ENCODE peak calls at places on chromosome 13, in four cellular contexts. One of them, this sample, is unnamed. For H3K4me1, the result is how much of the 10 kb centered on the place peaks cover.

GRCh38 chr13:44783987-44784734 is 205.1 kb downstream of the NUFIP1 start:
- DNase-seq in right lobe of liver: no peak
- DNase-seq in upper lobe of right lung: no peak
- DNase-seq in hepatocyte: no peak
- DNase-seq in this sample: no peak

GRCh38 chr13:33353210-33353609 is 67.7 kb upstream of the STARD13 start:
- DNase-seq in hepatocyte: no peak
- DNase-seq in upper lobe of right lung: peak
- DNase-seq in right lobe of liver: peak
- DNase-seq in this sample: peak

GRCh38 chr13:24220086-24220703 is 59.7 kb downstream of the SPATA13 start:
- DNase-seq in hepatocyte: peak
- DNase-seq in upper lobe of right lung: no peak
- DNase-seq in right lobe of liver: no peak
- DNase-seq in this sample: no peak

GRCh38 chr13:71772376-71772775 is 94.6 kb downstream of the DACH1 start:
- DNase-seq in right lobe of liver: no peak
- DNase-seq in hepatocyte: no peak
- DNase-seq in upper lobe of right lung: no peak
- DNase-seq in this sample: no peak

GRCh38 chr13:67438465-67438864 is 208.3 kb upstream of the PCDH9 start:
- DNase-seq in right lobe of liver: no peak
- DNase-seq in hepatocyte: no peak
- DNase-seq in upper lobe of right lung: no peak
- DNase-seq in this sample: no peak

GRCh38 chr13:89704040-89704439 is 1643.4 kb upstream of the MIR17HG start:
- DNase-seq in hepatocyte: no peak
- DNase-seq in upper lobe of right lung: no peak
- DNase-seq in right lobe of liver: no peak
- DNase-seq in this sample: no peak

GRCh38 chr13:99432637-99433542 is 68.4 kb upstream of the TM9SF2 start:
- DNase-seq in right lobe of liver: peak
- DNase-seq in upper lobe of right lung: peak
- DNase-seq in hepatocyte: peak
- DNase-seq in this sample: peak

GRCh38 chr13:80598189-80598588 is 257.3 kb upstream of the SPRY2 start:
- DNase-seq in hepatocyte: no peak
- DNase-seq in right lobe of liver: no peak
- DNase-seq in upper lobe of right lung: no peak
- DNase-seq in this sample: no peak

GRCh38 chr13:81051873-81052272 is 710.9 kb upstream of the SPRY2 start:
- DNase-seq in upper lobe of right lung: no peak
- DNase-seq in hepatocyte: no peak
- DNase-seq in right lobe of liver: no peak
- DNase-seq in this sample: no peak

GRCh38 chr13:47555235-47555634 is 445.8 kb downstream of the SUCLA2 start:
- DNase-seq in right lobe of liver: no peak
- DNase-seq in hepatocyte: no peak
- DNase-seq in upper lobe of right lung: no peak
- DNase-seq in this sample: no peak

DNA sequence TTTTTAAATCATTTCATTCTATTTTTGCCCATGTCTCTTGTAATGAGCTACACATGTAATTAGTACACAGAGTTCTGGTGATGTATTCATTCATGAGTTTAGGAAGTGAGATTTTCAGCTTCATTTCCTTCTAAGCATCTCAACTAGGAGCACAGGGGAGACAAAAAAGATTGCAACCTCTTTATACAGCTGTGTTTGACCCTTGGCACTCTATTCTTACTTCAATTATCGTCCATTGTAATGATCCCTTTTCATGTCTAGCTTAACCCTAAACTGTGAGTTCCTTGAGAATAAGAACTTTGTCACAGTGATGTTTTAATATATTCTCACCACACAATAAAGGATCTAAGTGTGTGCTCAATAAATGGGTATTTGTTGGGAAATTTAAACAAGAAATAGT is 67.1 kb downstream of the GPC6 start:
- DNase-seq in upper lobe of right lung: no peak
- DNase-seq in right lobe of liver: no peak
- DNase-seq in hepatocyte: no peak
- DNase-seq in this sample: no peak
- H3K4me1 ChIP-seq in upper lobe of right lung: under half
- H3K4me1 ChIP-seq in right lobe of liver: under half
- H3K4me1 ChIP-seq in hepatocyte: under half
- H3K4me1 ChIP-seq in this sample: under half

GRCh38 chr13:79194272-79194671 is 211.8 kb downstream of the RBM26 start:
- DNase-seq in hepatocyte: no peak
- DNase-seq in right lobe of liver: no peak
- DNase-seq in upper lobe of right lung: no peak
- DNase-seq in this sample: no peak

GRCh38 chr13:79187917-79188699 is 217.9 kb downstream of the RBM26 start:
- DNase-seq in hepatocyte: no peak
- DNase-seq in right lobe of liver: no peak
- DNase-seq in upper lobe of right lung: no peak
- DNase-seq in this sample: no peak

GRCh38 chr13:79194727-79195126 is 211.3 kb downstream of the RBM26 start:
- DNase-seq in upper lobe of right lung: no peak
- DNase-seq in right lobe of liver: no peak
- DNase-seq in hepatocyte: no peak
- DNase-seq in this sample: no peak

GRCh38 chr13:79185580-79185979 is 220.5 kb downstream of the RBM26 start:
- DNase-seq in hepatocyte: no peak
- DNase-seq in right lobe of liver: no peak
- DNase-seq in upper lobe of right lung: no peak
- DNase-seq in this sample: no peak

GRCh38 chr13:79190932-79191331 is 215.1 kb downstream of the RBM26 start:
- DNase-seq in right lobe of liver: no peak
- DNase-seq in upper lobe of right lung: no peak
- DNase-seq in hepatocyte: no peak
- DNase-seq in this sample: no peak
- H3K4me1 ChIP-seq in right lobe of liver: under half
- H3K4me1 ChIP-seq in upper lobe of right lung: under half
- H3K4me1 ChIP-seq in hepatocyte: under half
- H3K4me1 ChIP-seq in this sample: under half

DNA sequence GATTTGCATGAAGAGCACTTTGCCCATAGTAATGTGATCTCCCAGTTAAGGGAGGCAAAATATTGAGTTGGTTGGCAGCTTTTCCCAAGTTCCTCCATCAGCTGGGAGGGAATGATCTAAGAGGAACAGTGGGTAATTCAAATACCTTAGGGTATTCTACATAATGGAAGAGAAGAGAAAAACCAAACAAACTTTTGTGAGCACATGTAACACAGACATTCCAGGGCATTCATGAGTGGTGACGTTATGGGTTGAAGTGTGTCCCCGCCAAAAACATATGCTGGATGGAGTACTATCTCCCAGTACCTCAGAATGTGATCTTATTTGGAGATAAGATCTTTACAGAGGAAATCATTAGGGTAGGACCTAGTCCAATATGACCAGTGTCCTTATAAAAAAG is 220.1 kb downstream of the FOXO1 start:
- DNase-seq in upper lobe of right lung: no peak
- DNase-seq in right lobe of liver: no peak
- DNase-seq in hepatocyte: no peak
- DNase-seq in this sample: no peak
- H3K4me1 ChIP-seq in upper lobe of right lung: under half
- H3K4me1 ChIP-seq in right lobe of liver: under half
- H3K4me1 ChIP-seq in hepatocyte: under half
- H3K4me1 ChIP-seq in this sample: under half

DNA sequence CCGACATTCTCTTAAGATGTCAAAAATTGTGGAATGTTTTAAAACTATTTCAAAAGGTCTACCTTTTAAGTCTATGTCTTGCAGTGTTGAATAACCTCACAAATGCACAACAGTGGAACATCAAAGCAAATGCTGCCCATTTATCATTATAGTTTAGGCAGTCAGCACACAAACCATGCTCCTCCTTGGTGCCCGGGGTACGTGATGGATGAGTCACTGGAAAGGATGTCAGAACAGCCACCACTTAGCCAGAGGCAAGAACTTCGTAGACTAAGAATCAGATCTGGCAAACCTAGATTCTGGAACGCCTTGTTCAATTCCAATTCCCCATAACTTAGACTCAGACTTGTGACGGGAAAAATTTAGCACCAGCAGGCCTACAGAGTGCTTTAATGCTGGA is 343.6 kb downstream of the FGF9 start:
- DNase-seq in right lobe of liver: no peak
- DNase-seq in hepatocyte: peak
- DNase-seq in upper lobe of right lung: no peak
- DNase-seq in this sample: no peak
- H3K4me1 ChIP-seq in right lobe of liver: under half
- H3K4me1 ChIP-seq in hepatocyte: under half
- H3K4me1 ChIP-seq in upper lobe of right lung: under half
- H3K4me1 ChIP-seq in this sample: under half

GRCh38 chr13:51841732-51842131 is 3.2 kb downstream of the TMEM272 start:
- DNase-seq in hepatocyte: no peak
- DNase-seq in upper lobe of right lung: no peak
- DNase-seq in right lobe of liver: no peak
- DNase-seq in this sample: no peak
- H3K4me1 ChIP-seq in hepatocyte: under half
- H3K4me1 ChIP-seq in upper lobe of right lung: under half
- H3K4me1 ChIP-seq in right lobe of liver: under half
- H3K4me1 ChIP-seq in this sample: under half

GRCh38 chr13:111925146-111925875 is 141.6 kb upstream of the SOX1 start:
- DNase-seq in hepatocyte: no peak
- DNase-seq in right lobe of liver: no peak
- DNase-seq in upper lobe of right lung: peak
- DNase-seq in this sample: no peak
- H3K4me1 ChIP-seq in hepatocyte: under half
- H3K4me1 ChIP-seq in right lobe of liver: under half
- H3K4me1 ChIP-seq in upper lobe of right lung: under half
- H3K4me1 ChIP-seq in this sample: under half

DNA sequence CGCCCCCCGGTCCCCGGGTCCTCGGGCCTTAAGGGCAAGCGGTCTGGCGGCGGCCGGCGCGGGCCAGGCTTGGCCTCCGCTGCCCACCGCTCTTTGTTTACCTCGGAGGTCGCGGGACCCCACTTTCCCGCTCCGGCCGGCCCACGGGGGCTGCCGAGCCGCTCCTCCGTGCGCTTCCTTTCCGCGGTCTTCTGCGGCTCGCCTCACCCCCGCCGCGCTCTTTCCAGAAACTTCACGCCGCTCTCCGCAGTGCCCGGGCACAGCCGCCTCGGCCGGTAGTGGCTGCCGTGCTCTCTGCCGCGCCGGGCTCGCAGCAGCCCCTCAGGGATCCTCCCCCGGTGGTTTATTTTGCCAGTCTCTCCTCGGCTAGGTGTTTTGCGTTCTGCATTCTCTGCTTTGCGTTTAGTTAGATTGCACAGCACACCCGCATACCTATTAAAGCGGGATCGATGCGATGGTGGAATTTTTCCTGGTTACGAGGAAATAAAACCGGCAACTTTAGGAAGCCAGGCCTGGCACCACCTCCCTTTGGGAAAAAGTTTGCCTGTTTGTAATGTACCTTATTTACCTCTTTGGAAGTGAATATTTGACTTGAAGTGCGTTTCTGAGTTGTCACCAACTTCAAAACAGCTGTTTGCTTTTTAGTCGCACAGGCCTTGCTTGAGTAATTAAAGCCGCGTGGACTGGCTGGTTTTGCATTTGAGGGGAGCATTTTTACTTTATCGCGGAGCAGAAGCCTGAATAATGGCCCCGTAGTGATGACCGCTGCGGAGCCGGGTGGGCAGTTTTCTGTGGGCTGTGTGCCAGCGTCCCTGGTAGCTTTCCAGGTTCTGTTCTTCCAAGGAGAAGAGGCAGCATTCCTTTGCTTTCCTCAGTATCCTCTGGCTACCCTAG is 787 bp downstream of the NAA16 start:
- DNase-seq in upper lobe of right lung: peak
- DNase-seq in hepatocyte: peak
- DNase-seq in right lobe of liver: peak
- DNase-seq in this sample: peak
- H3K4me1 ChIP-seq in upper lobe of right lung: under half
- H3K4me1 ChIP-seq in hepatocyte: under half
- H3K4me1 ChIP-seq in right lobe of liver: under half
- H3K4me1 ChIP-seq in this sample: under half

GRCh38 chr13:106513025-106513424 is 22.4 kb downstream of the EFNB2 start:
- DNase-seq in right lobe of liver: no peak
- DNase-seq in upper lobe of right lung: no peak
- DNase-seq in hepatocyte: no peak
- DNase-seq in this sample: no peak
- H3K4me1 ChIP-seq in right lobe of liver: under half
- H3K4me1 ChIP-seq in upper lobe of right lung: under half
- H3K4me1 ChIP-seq in hepatocyte: under half
- H3K4me1 ChIP-seq in this sample: under half

DNA sequence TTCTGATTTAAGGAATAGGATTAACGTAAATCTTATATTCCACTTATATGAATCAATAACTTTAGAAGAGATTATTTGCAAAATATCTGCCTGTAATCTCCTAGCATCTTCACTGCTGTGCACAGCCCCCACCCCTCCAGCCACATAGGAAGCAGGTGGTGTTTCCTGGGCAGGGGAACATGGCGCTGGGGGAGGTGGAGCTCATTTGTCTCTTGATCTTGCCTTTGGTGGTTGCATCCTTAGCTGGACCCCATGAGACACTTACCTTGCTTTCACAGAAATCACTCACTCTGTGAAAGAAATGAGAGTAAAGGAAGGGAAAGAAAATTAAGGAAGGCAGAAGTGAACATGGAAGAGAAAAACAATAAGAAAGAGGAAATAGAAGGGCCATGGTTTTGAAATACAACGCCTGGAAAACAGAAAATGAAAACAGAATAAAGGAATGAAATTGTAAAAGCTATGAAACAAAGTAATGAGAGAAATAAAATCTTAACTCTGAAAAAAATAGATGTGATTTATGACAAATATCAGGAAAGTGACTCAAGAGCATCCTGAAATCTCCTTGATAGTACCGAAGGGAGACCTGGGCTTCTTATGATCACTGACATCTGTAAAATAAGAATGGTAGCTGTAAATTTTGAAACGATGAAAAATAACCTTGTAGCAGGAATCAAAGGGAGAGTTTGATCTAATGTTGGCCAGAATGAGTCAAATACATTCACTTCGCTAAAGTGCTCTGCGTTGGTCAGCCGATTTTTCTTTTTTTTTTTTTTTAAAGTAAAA is 17.2 kb upstream of the RNASEH2B start:
- DNase-seq in upper lobe of right lung: no peak
- DNase-seq in hepatocyte: no peak
- DNase-seq in right lobe of liver: no peak
- DNase-seq in this sample: no peak
- H3K4me1 ChIP-seq in upper lobe of right lung: under half
- H3K4me1 ChIP-seq in hepatocyte: under half
- H3K4me1 ChIP-seq in right lobe of liver: under half
- H3K4me1 ChIP-seq in this sample: under half

GRCh38 chr13:51624207-51624606 is 39.9 kb downstream of the WDFY2 start:
- DNase-seq in right lobe of liver: no peak
- DNase-seq in upper lobe of right lung: no peak
- DNase-seq in hepatocyte: no peak
- DNase-seq in this sample: no peak
- H3K4me1 ChIP-seq in right lobe of liver: under half
- H3K4me1 ChIP-seq in upper lobe of right lung: under half
- H3K4me1 ChIP-seq in hepatocyte: under half
- H3K4me1 ChIP-seq in this sample: under half

This sample was measured in lower lobe of right lung.